ENCODE peak calls at places on chromosome 21, in five cellular contexts. K, W, U, C and N are unnamed samples.

GRCh38 chr21:38820471-38821239 is 14.9 kb downstream of the ETS2 start:
- DNase-seq in K (no peak), W (no peak), U (no peak), C (peak), N (no peak)

GRCh38 chr21:37383066-37383465 is 16.5 kb downstream of the DYRK1A start:
- DNase-seq in K (no peak), W (no peak), U (no peak), C (no peak), N (no peak)

GRCh38 chr21:16454371-16454770 is 724.6 kb downstream of the USP25 start:
- DNase-seq in K (peak), W (no peak), U (no peak), C (no peak), N (no peak)

GRCh38 chr21:38914531-38915385 is 109.0 kb downstream of the ETS2 start:
- DNase-seq in K (no peak), W (no peak), U (peak), C (peak), N (no peak)

GRCh38 chr21:17463441-17463840 is 49.4 kb upstream of the CXADR start:
- DNase-seq in K (peak), W (no peak), U (peak), C (no peak), N (no peak)

GRCh38 chr21:41953249-41953830 is 478 bp downstream of the C2CD2 start:
- DNase-seq in K (no peak), W (no peak), U (no peak), C (no peak), N (no peak)

GRCh38 chr21:38380391-38381137 is 117.7 kb downstream of the ERG start:
- DNase-seq in K (peak), W (no peak), U (no peak), C (no peak), N (no peak)

GRCh38 chr21:33433425-33434114 is 30.4 kb downstream of the IFNGR2 start:
- DNase-seq in K (no peak), W (no peak), U (peak), C (no peak), N (no peak)

GRCh38 chr21:38401527-38401926 is 96.8 kb downstream of the ERG start:
- DNase-seq in K (no peak), W (no peak), U (no peak), C (no peak), N (no peak)

GRCh38 chr21:34526618-34527290 is 14.7 kb upstream of the KCNE1 start:
- DNase-seq in K (peak), W (no peak), U (no peak), C (peak), N (no peak)

GRCh38 chr21:37338671-37339526 is 27.7 kb upstream of the DYRK1A start:
- DNase-seq in K (peak), W (no peak), U (no peak), C (no peak), N (no peak)

GRCh38 chr21:44301093-44301492 is 1.2 kb downstream of the PFKL start:
- DNase-seq in K (no peak), W (no peak), U (no peak), C (no peak), N (no peak)

GRCh38 chr21:26199471-26199870 is 28.9 kb upstream of the APP start:
- DNase-seq in K (peak), W (no peak), U (no peak), C (no peak), N (no peak)

GRCh38 chr21:36589352-36589971 is 109.5 kb upstream of the SIM2 start:
- DNase-seq in K (peak), W (no peak), U (peak), C (peak), N (no peak)

GRCh38 chr21:41435728-41436127 is 9.7 kb downstream of the MX1 start:
- DNase-seq in K (no peak), W (no peak), U (no peak), C (no peak), N (no peak)

GRCh38 chr21:43361493-43362296 is 65.2 kb downstream of the SIK1 start:
- DNase-seq in K (peak), W (no peak), U (no peak), C (no peak), N (no peak)

GRCh38 chr21:32216293-32216692 is 62.6 kb downstream of the MIS18A start:
- DNase-seq in K (no peak), W (no peak), U (no peak), C (no peak), N (no peak)

GRCh38 chr21:15164678-15165303 is 100.0 kb upstream of the NRIP1 start:
- DNase-seq in K (no peak), W (no peak), U (no peak), C (no peak), N (no peak)

GRCh38 chr21:46038871-46039397 is 57.4 kb downstream of the COL6A1 start:
- DNase-seq in K (peak), W (no peak), U (no peak), C (no peak), N (no peak)

GRCh38 chr21:17794631-17795030 is 24.5 kb downstream of the C21orf91 start:
- DNase-seq in K (no peak), W (no peak), U (no peak), C (no peak), N (no peak)

GRCh38 chr21:35138665-35139381 is 89.7 kb upstream of the RUNX1 start:
- DNase-seq in K (peak), W (no peak), U (no peak), C (no peak), N (peak)

GRCh38 chr21:33383056-33383888 is 19.9 kb upstream of the IFNGR2 start:
- DNase-seq in K (peak), W (peak), U (peak), C (peak), N (no peak)

GRCh38 chr21:45573452-45574035 is 31.3 kb upstream of the SLC19A1 start:
- DNase-seq in K (no peak), W (no peak), U (no peak), C (no peak), N (no peak)

GRCh38 chr21:46645840-46646239 is 10.4 kb downstream of the PRMT2 start:
- DNase-seq in K (no peak), W (no peak), U (no peak), C (no peak), N (no peak)

GRCh38 chr21:36547464-36547863 is 67.5 kb upstream of the CLDN14 start:
- DNase-seq in K (no peak), W (no peak), U (peak), C (no peak), N (no peak)

GRCh38 chr21:41834926-41835663 is 44.0 kb downstream of the PRDM15 start:
- DNase-seq in K (no peak), W (no peak), U (no peak), C (no peak), N (no peak)

GRCh38 chr21:23152130-23152529 is 2153.9 kb downstream of the NCAM2 start:
- DNase-seq in K (no peak), W (no peak), U (no peak), C (no peak), N (no peak)

GRCh38 chr21:37675202-37675801 is 241.0 kb downstream of the KCNJ6 start:
- DNase-seq in K (no peak), W (peak), U (peak), C (peak), N (no peak)

GRCh38 chr21:15207231-15207630 is 142.4 kb upstream of the NRIP1 start:
- DNase-seq in K (no peak), W (no peak), U (no peak), C (no peak), N (no peak)